ENCODE peak calls at places on chromosomes 7 and 10, in four cellular contexts. Q is adrenal gland, P is right lobe of liver, G is fibroblast of lung. Y is an unnamed sample.

GRCh38 chr7:29146888-29147609 is 712 bp upstream of the CPVL start:
- DNase-seq in G (no peak), P (peak; percentile 45), Q (no peak), Y (no peak)

GRCh38 chr7:152366662-152367061 is 69.1 kb downstream of the KMT2C start:
- DNase-seq in G (no peak), P (no peak), Q (no peak), Y (peak; percentile 81)

GRCh38 chr10:88032566-88032965 is 169.1 kb downstream of the PTEN start:
- DNase-seq in G (peak; percentile 71), P (no peak), Q (no peak), Y (no peak)

GRCh38 chr7:136116186-136116585 is 139.0 kb upstream of the MTPN start:
- DNase-seq in Q (no peak), P (no peak), G (no peak), Y (no peak)

GRCh38 chr10:5533098-5533731 is 8.5 kb downstream of the CALML3 start:
- DNase-seq in Q (no peak), G (no peak), P (no peak), Y (peak; percentile 29)

GRCh38 chr10:92619368-92619767 is 26.4 kb downstream of the KIF11 start:
- DNase-seq in G (peak; percentile 53), Q (no peak), P (no peak), Y (no peak)

GRCh38 chr7:116787881-116788280 is 74.5 kb upstream of the CAPZA2 start:
- DNase-seq in G (no peak), P (no peak), Q (no peak), Y (no peak)

GRCh38 chr7:148535227-148535626 is 55.3 kb upstream of the C7orf33 start:
- DNase-seq in P (no peak), G (no peak), Q (no peak), Y (no peak)

GRCh38 chr7:19958309-19958896 is 185.0 kb upstream of the TMEM196 start:
- DNase-seq in G (peak; percentile 88), Q (no peak), P (no peak), Y (no peak)

GRCh38 chr7:22481726-22482125 is 18.3 kb downstream of the STEAP1B start:
- DNase-seq in G (no peak), P (no peak), Q (no peak), Y (no peak)

GRCh38 chr10:77844713-77845454 is 81.7 kb downstream of the DLG5 start:
- DNase-seq in Q (peak; percentile 79), G (peak; percentile 37), P (no peak), Y (no peak)

GRCh38 chr7:90599038-90599437 is 2.9 kb downstream of the CDK14 start:
- DNase-seq in G (no peak), Q (no peak), P (no peak), Y (no peak)

GRCh38 chr10:10930979-10931743 is 86.5 kb upstream of the CELF2 start:
- DNase-seq in P (no peak), Q (no peak), G (no peak), Y (no peak)

GRCh38 chr10:74040200-74041126 is 42.5 kb downstream of the VCL start:
- DNase-seq in Q (no peak), P (no peak), G (no peak), Y (no peak)

GRCh38 chr10:70540089-70540788 is 61.7 kb downstream of the PALD1 start:
- DNase-seq in Q (no peak), G (no peak), P (no peak), Y (no peak)

GRCh38 chr7:81285142-81285871 is 366.5 kb upstream of the SEMA3C start:
- DNase-seq in P (no peak), G (peak; percentile 65), Q (no peak), Y (no peak)

GRCh38 chr10:132421377-132422168 is 24.6 kb downstream of the PWWP2B start:
- DNase-seq in P (peak; percentile 65), G (peak; percentile 69), Q (peak; percentile 90), Y (peak; percentile 93)

GRCh38 chr7:65749039-65749438 is 123.8 kb upstream of the VKORC1L1 start:
- DNase-seq in P (no peak), Q (no peak), G (no peak), Y (no peak)

GRCh38 chr7:146670532-146670931 is 553.9 kb downstream of the CNTNAP2 start:
- DNase-seq in Q (no peak), P (no peak), G (no peak), Y (no peak)

GRCh38 chr10:44968887-44969400 is 9.3 kb downstream of the RASSF4 start:
- DNase-seq in Q (no peak), P (no peak), G (no peak), Y (no peak)

GRCh38 chr10:129768437-129769355 is 195.4 kb downstream of the EBF3 start:
- DNase-seq in G (no peak), P (no peak), Q (peak; percentile 7), Y (no peak)

GRCh38 chr10:1412531-1413189 is 324.7 kb downstream of the ADARB2 start:
- DNase-seq in G (no peak), Q (no peak), P (no peak), Y (no peak)

GRCh38 chr10:47350671-47351640 is 2.8 kb downstream of the RBP3 start:
- DNase-seq in P (no peak), G (no peak), Q (no peak), Y (no peak)

GRCh38 chr10:47354900-47355299 is 6.7 kb downstream of the RBP3 start:
- DNase-seq in P (no peak), Q (no peak), G (no peak), Y (no peak)

GRCh38 chr10:47354162-47354561 is 6.0 kb downstream of the RBP3 start:
- DNase-seq in P (no peak), Q (no peak), G (peak; percentile 14), Y (no peak)

GRCh38 chr10:47351899-47352815 is 4.0 kb downstream of the RBP3 start:
- DNase-seq in G (no peak), P (no peak), Q (no peak), Y (no peak)

GRCh38 chr10:47353351-47353750 is 5.2 kb downstream of the RBP3 start:
- DNase-seq in Q (no peak), G (no peak), P (no peak), Y (no peak)
- H3K4me3 ChIP-seq in Q (no peak overlapping the region), G (no peak overlapping the region), P (no peak overlapping the region), Y (no peak overlapping the region)

GRCh38 chr7:40329601-40330153 is 194.9 kb downstream of the SUGCT start:
- DNase-seq in Q (no peak), G (peak; percentile 74), P (no peak), Y (no peak)
- TF ChIP-seq CTCF in Q (peak; percentile 75), G (peak; percentile 47), P (peak; percentile 80), Y (peak; percentile 67)

GRCh38 chr7:47513741-47514241 is 68.1 kb downstream of the TNS3 start:
- DNase-seq in Q (peak; percentile 37), P (no peak), G (peak; percentile 99), Y (no peak)

GRCh38 chr7:47516386-47516785 is 65.5 kb downstream of the TNS3 start:
- DNase-seq in G (no peak), Q (no peak), P (no peak), Y (no peak)

GRCh38 chr7:47514818-47515217 is 67.1 kb downstream of the TNS3 start:
- DNase-seq in Q (no peak), P (no peak), G (peak; percentile 46), Y (no peak)

GRCh38 chr7:47514367-47514766 is 67.5 kb downstream of the TNS3 start:
- DNase-seq in Q (no peak), P (no peak), G (no peak), Y (no peak)

GRCh38 chr7:47515305-47515834 is 66.5 kb downstream of the TNS3 start:
- DNase-seq in P (no peak), Q (no peak), G (no peak), Y (no peak)
- H3K4me1 ChIP-seq in P (peaks cover 80% of the 10 kb centered on the region), Q (peaks cover 67% of the 10 kb centered on the region), G (peaks cover 15% of the 10 kb centered on the region), Y (peaks cover 34% of the 10 kb centered on the region)

DNA sequence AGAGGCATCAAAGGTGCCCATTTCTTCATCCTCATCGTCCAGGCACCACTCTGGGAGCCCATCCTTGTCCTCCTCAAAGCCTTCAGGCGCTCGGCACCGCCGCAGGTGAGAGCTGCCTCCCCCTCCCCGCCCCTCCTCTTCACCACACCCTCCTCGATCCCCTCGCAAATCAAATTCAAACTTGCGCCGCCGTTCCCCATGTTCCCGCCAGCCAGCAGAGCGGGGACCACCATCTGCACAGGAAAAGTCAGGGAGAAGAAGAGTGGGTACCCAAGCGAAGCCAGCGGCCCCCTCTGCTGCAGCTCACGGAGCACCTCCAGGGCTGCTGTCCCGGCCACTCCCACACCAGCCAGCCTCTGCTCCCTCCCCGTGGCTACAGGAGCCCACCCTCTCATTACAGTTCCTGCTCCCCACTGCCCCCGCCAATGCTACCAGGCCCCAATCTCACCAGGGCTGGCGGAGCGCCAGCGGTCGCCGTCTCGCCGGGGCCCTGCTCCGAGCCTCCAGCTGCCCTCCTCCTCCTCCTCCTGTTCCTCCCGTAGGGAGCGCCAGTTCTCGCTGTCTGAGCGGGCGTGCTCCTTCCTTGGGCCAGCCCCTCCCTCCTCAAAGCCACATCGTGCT is 7.7 kb downstream of the GIGYF1 start:
- DNase-seq in Q (peak; percentile 13), G (no peak), P (no peak), Y (no peak)
- H3K4me3 ChIP-seq in Q (no peak overlapping the region), G (no peak overlapping the region), P (no peak overlapping the region), Y (no peak overlapping the region)

DNA sequence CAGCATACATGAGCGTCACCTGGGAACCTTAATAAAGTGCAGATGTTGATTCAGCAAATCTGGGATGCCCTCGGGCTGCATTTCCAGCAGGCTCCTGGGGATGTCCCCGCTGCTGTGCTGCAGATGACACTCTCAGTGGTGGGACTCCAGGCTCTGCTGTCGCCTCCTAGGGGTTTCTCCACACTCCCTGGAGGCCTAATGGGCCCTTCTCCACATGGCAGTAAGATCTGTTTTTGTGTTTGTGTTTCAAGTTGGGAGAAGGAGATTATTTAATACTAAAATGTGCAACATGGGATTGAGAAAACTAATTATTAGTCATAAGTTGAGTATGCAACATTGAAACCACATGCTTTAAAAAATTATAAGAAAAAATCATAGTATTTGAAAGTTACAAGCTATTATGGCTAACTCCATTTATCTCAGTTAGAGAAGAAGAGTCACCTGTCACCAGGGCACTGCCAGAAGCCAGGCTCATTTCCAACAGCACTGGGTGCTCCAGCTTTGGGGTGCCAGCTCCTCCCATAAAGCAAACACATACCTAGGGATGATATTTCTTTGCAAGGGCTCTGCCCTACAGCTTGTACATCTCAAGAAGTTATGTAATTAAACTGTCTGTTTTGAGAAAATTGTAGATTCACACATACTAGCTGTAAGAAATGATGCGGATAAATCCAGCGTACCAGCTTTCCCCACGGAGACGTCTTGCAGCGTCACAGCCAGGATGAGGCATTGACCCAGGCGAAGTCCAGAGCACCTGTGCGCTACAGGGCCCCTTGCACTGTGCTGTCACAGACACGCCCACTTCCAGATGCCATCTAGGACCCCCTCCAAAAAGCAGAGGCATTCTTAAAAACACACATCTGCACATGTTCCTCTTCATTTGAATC is 106.4 kb downstream of the EGFR start:
- DNase-seq in P (no peak), G (peak; percentile 62), Q (no peak), Y (no peak)
- TF ChIP-seq CTCF in P (no peak), G (no peak), Q (no peak), Y (no peak)